ENCODE peak calls at places on chromosomes 7 and 10, in five cellular contexts. W, D, N, R and U are unnamed samples.

GRCh38 chr10:122241836-122242235 is 29.3 kb upstream of the BTBD16 start:
- DNase-seq in R (no peak), D (no peak), N (no peak), W (no peak), U (no peak)

GRCh38 chr10:83656924-83657323 is 482.4 kb upstream of the GHITM start:
- DNase-seq in N (no peak), D (no peak), W (no peak), R (no peak), U (no peak)

GRCh38 chr10:68826764-68827591 is at the start of gene STOX1:
- DNase-seq in N (peak; percentile 54), D (peak; percentile 47), R (peak; percentile 44), W (peak; percentile 58), U (no peak)

GRCh38 chr10:84552478-84552877 is 224.1 kb downstream of the CCSER2 start:
- DNase-seq in R (no peak), W (no peak), D (no peak), N (no peak), U (no peak)

GRCh38 chr7:1558181-1558811 is 2.3 kb upstream of the TMEM184A start:
- DNase-seq in R (no peak), W (no peak), N (peak; percentile 51), D (peak; percentile 65), U (no peak)

GRCh38 chr7:80318081-80318480 is 183.4 kb downstream of the GNAI1 start:
- DNase-seq in D (no peak), W (no peak), R (no peak), N (no peak), U (no peak)

GRCh38 chr10:99435986-99436633 is 5.7 kb upstream of the GOT1 start:
- DNase-seq in W (no peak), N (no peak), R (peak; percentile 44), D (no peak), U (no peak)

GRCh38 chr7:101534873-101535272 is 94.2 kb downstream of the MYL10 start:
- DNase-seq in W (no peak), N (no peak), D (no peak), R (no peak), U (no peak)

GRCh38 chr10:69731184-69731583 is 70.5 kb upstream of the COL13A1 start:
- DNase-seq in D (no peak), R (no peak), W (peak; percentile 39), N (no peak), U (no peak)

GRCh38 chr10:63375859-63376258 is 89.9 kb downstream of the JMJD1C start:
- DNase-seq in N (no peak), D (no peak), R (no peak), W (no peak), U (no peak)

GRCh38 chr7:75611557-75612178 is 119.5 kb downstream of the SPDYE5 start:
- DNase-seq in N (peak; percentile 81), D (peak; percentile 86), R (no peak), W (no peak), U (no peak)

GRCh38 chr10:10872035-10872673 is 145.5 kb upstream of the CELF2 start:
- DNase-seq in R (no peak), N (no peak), D (no peak), W (no peak), U (no peak)

GRCh38 chr7:44381494-44382220 is 56.3 kb upstream of the CAMK2B start:
- DNase-seq in N (no peak), D (no peak), R (no peak), W (peak; percentile 15), U (no peak)

GRCh38 chr10:72803119-72803505 is 90.4 kb upstream of the OIT3 start:
- DNase-seq in R (no peak), D (no peak), W (no peak), N (no peak), U (no peak)
- H3K27ac ChIP-seq in R (no peak overlapping the region), D (peak overlapping the region; percentile 55), W (no peak overlapping the region), N (no peak overlapping the region), U (no peak overlapping the region)

DNA sequence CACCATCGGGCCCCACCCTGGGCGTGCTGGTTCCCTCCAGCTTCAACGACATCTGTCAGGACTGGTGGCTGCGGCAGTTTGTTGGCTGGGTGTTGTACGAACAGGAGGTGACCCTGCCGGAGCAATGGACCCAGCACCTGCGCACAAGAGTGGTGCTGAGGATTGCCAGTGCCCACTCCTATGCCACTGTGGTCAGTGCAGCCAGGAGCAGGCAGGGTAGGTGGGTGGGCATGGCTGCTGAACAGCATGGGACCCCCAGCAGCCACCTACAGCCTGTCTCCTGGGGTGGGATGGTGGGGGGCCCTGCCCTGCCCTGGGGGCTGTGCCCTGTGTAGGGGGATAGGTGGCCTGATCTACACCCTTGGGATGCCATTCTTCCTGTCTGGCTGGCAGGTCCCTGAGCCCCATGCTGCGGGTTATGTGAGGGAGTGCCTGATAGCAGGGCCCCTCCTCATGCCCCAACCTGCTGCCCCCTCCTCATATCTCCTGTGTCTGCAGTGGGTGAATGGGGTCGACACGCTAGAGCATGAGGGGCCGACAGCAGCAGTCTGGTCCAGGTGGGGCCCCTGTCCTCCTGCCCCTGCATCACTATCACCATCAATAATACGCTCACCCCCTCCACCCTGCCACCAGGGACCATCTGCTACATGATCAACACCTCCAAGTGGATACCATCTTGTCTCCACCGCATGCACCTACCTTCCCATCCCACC is 56.9 kb downstream of the ZNF727 start:
- DNase-seq in R (no peak), D (no peak), N (no peak), W (no peak), U (no peak)
- H3K27ac ChIP-seq in R (no peak overlapping the region), D (no peak overlapping the region), N (no peak overlapping the region), W (no peak overlapping the region), U (no peak overlapping the region)

GRCh38 chr7:137354361-137354760 is 10.8 kb upstream of the PTN start:
- DNase-seq in N (no peak), W (no peak), D (no peak), R (no peak), U (no peak)
- H3K27ac ChIP-seq in N (no peak overlapping the region), W (no peak overlapping the region), D (no peak overlapping the region), R (no peak overlapping the region), U (no peak overlapping the region)

GRCh38 chr7:28029036-28029435 is 151.6 kb downstream of the JAZF1 start:
- DNase-seq in R (no peak), W (no peak), N (no peak), D (no peak), U (no peak)
- H3K27ac ChIP-seq in R (no peak overlapping the region), W (no peak overlapping the region), N (no peak overlapping the region), D (no peak overlapping the region), U (no peak overlapping the region)

DNA sequence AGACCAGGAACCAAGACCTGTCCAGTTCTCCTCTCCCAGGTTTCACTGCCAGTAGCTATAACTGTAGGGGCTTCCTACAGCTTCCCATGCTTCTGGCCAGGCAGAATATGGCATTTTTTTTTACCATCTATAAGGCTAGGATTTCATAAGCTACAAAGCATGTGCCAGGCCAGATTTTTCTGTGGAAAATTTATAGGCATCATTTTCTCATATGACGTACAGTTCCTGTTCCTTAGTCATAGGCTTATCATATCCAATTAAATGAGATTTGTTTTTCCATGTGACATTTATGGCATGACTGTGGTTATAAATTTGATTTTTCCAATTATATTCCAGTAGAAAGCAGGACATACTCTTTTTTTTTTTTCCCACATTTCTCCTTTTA is 208.6 kb upstream of the NPY start:
- DNase-seq in N (no peak), W (no peak), D (no peak), R (no peak), U (peak; percentile 16)
- H3K27ac ChIP-seq in N (no peak overlapping the region), W (peak overlapping the region; percentile 77), D (no peak overlapping the region), R (no peak overlapping the region), U (no peak overlapping the region)

GRCh38 chr7:27110163-27110976 is 7.9 kb upstream of the HOXA2 start:
- DNase-seq in W (peak; percentile 86), D (no peak), N (peak; percentile 49), R (no peak), U (no peak)

GRCh38 chr7:27112361-27112760 is 9.9 kb upstream of the HOXA2 start:
- DNase-seq in D (no peak), R (no peak), N (no peak), W (no peak), U (no peak)

GRCh38 chr7:27109533-27110162 is 7.2 kb upstream of the HOXA2 start:
- DNase-seq in R (no peak), N (no peak), D (no peak), W (peak; percentile 19), U (no peak)

GRCh38 chr7:27111753-27112277 is 9.3 kb upstream of the HOXA2 start:
- DNase-seq in N (no peak), R (no peak), D (no peak), W (peak; percentile 22), U (no peak)

GRCh38 chr7:27110977-27111752 is 8.7 kb upstream of the HOXA2 start:
- DNase-seq in W (peak; percentile 46), D (no peak), N (no peak), R (no peak), U (no peak)
- H3K27ac ChIP-seq in W (peak overlapping the region; percentile 91), D (peak overlapping the region; percentile 23), N (peak overlapping the region; percentile 89), R (peak overlapping the region; percentile 28), U (peak overlapping the region; percentile 82)

GRCh38 chr7:33882950-33883349 is 22.4 kb upstream of the BMPER start:
- DNase-seq in R (no peak), D (no peak), N (no peak), W (no peak), U (peak; percentile 62)

GRCh38 chr7:33883566-33883965 is 21.8 kb upstream of the BMPER start:
- DNase-seq in D (no peak), W (no peak), N (no peak), R (no peak), U (no peak)

GRCh38 chr7:33882040-33882800 is 23.1 kb upstream of the BMPER start:
- DNase-seq in R (no peak), W (peak; percentile 26), D (peak; percentile 30), N (no peak), U (no peak)

GRCh38 chr7:33881316-33881715 is 24.0 kb upstream of the BMPER start:
- DNase-seq in D (no peak), R (no peak), N (no peak), W (no peak), U (no peak)

GRCh38 chr7:33880787-33881186 is 24.6 kb upstream of the BMPER start:
- DNase-seq in D (no peak), W (no peak), R (no peak), N (no peak), U (peak; percentile 64)
- H3K27ac ChIP-seq in D (no peak overlapping the region), W (no peak overlapping the region), R (no peak overlapping the region), N (no peak overlapping the region), U (peak overlapping the region; percentile 15)

GRCh38 chr7:131501422-131501821 is 55.0 kb downstream of the PODXL start:
- DNase-seq in R (no peak), D (no peak), N (no peak), W (no peak), U (no peak)
- H3K27ac ChIP-seq in R (no peak overlapping the region), D (peak overlapping the region; percentile 85), N (no peak overlapping the region), W (no peak overlapping the region), U (no peak overlapping the region)